ENCODE peak calls at places on chromosomes 2 and 18, in nine cellular contexts. A, Y, U, G, V, C, B, N and J are unnamed samples.

GRCh38 chr18:46627136-46627535 is 29.9 kb downstream of the LOXHD1 start:
- DNase-seq in U (no peak), A (no peak), C (no peak), N (no peak), B (no peak), G (no peak), Y (no peak), V (no peak), J (no peak)

GRCh38 chr2:239348563-239349447 is 52.0 kb downstream of the HDAC4 start:
- DNase-seq in A (peak; percentile 13), C (no peak), Y (no peak), V (no peak), U (peak; percentile 62), G (peak; percentile 41), B (no peak), N (no peak), J (no peak)

GRCh38 chr18:23784811-23785245 is 95.6 kb downstream of the LAMA3 start:
- DNase-seq in V (peak; percentile 30), G (peak; percentile 30), Y (no peak), C (peak; percentile 89), A (peak; percentile 90), N (peak; percentile 21), U (no peak), B (peak; percentile 66), J (no peak)

GRCh38 chr2:241925821-241926441 is 56.4 kb downstream of the RTP5 start:
- DNase-seq in B (peak; percentile 18), C (no peak), G (no peak), Y (no peak), V (no peak), N (no peak), U (no peak), A (no peak), J (no peak)

GRCh38 chr18:46344416-46345180 is 240.4 kb downstream of the HAUS1 start:
- DNase-seq in Y (no peak), B (no peak), V (no peak), C (no peak), N (no peak), A (no peak), G (no peak), U (no peak), J (no peak)

GRCh38 chr2:208363485-208363884 is 43.1 kb upstream of the PTH2R start:
- DNase-seq in N (no peak), V (peak; percentile 73), G (no peak), U (no peak), Y (no peak), B (peak; percentile 56), C (peak; percentile 34), A (peak; percentile 82), J (no peak)

GRCh38 chr2:150147889-150148683 is 339.4 kb downstream of the RND3 start:
- DNase-seq in G (no peak), B (peak; percentile 49), U (no peak), C (no peak), Y (no peak), V (no peak), A (peak; percentile 54), N (no peak), J (no peak)

GRCh38 chr18:6629635-6630140 is 99.8 kb upstream of the ARHGAP28 start:
- DNase-seq in Y (no peak), A (peak; percentile 90), B (peak; percentile 51), G (no peak), U (no peak), N (no peak), V (no peak), C (peak; percentile 50), J (no peak)

GRCh38 chr18:36031407-36031806 is 36.0 kb downstream of the RPRD1A start:
- DNase-seq in N (no peak), G (no peak), Y (peak; percentile 15), A (no peak), C (no peak), U (no peak), B (no peak), V (no peak), J (no peak)

GRCh38 chr2:40564174-40564573 is 112.3 kb upstream of the SLC8A1 start:
- DNase-seq in Y (no peak), U (no peak), V (no peak), N (no peak), C (no peak), G (no peak), A (no peak), B (no peak), J (no peak)

GRCh38 chr2:226575928-226576327 is 223.7 kb downstream of the IRS1 start:
- DNase-seq in C (no peak), Y (no peak), A (no peak), G (no peak), N (no peak), B (no peak), U (no peak), V (no peak), J (no peak)

GRCh38 chr18:7457276-7457675 is 109.8 kb upstream of the PTPRM start:
- DNase-seq in V (no peak), N (no peak), A (no peak), U (no peak), Y (no peak), C (no peak), G (no peak), B (no peak), J (no peak)

GRCh38 chr2:150989969-150990368 is 271.7 kb downstream of the RBM43 start:
- DNase-seq in Y (no peak), G (no peak), B (no peak), N (no peak), A (no peak), V (no peak), C (no peak), U (no peak), J (no peak)

GRCh38 chr18:35041752-35042379 is 653 bp downstream of the MAPRE2 start:
- DNase-seq in N (no peak), B (peak; percentile 50), G (peak; percentile 52), V (peak; percentile 8), U (no peak), C (no peak), Y (no peak), A (no peak), J (no peak)

GRCh38 chr2:222341328-222341727 is 42.5 kb upstream of the PAX3 start:
- DNase-seq in C (no peak), U (no peak), A (no peak), Y (no peak), B (no peak), V (no peak), N (no peak), G (no peak), J (no peak)

GRCh38 chr2:159817278-159817677 is 19.3 kb upstream of the CD302 start:
- DNase-seq in N (no peak), U (no peak), C (no peak), V (no peak), G (no peak), A (no peak), B (no peak), Y (no peak), J (no peak)